ENCODE peak calls at places on chromosome 15, in eight cellular contexts. M, G, N, O, A, K, B and Y are unnamed samples. For H3K4me1, the result is how much of the 10 kb centered on the place peaks cover.

GRCh38 chr15:63195257-63196023 is 6.0 kb downstream of the RAB8B start:
- DNase-seq in M (no peak), G (no peak), N (peak), O (no peak), A (no peak), K (no peak), B (no peak), Y (no peak)

GRCh38 chr15:25088261-25088790 is 133.5 kb downstream of the SNRPN start:
- DNase-seq in M (no peak), G (no peak), N (no peak), O (no peak), A (no peak), K (no peak), B (no peak), Y (no peak)

GRCh38 chr15:82999905-83000671 is 11.4 kb downstream of the C15orf40 start:
- DNase-seq in M (no peak), G (no peak), N (peak), O (no peak), A (no peak), K (peak), B (no peak), Y (peak)

GRCh38 chr15:53880353-53880752 is 97.9 kb upstream of the UNC13C start:
- DNase-seq in M (no peak), G (no peak), N (peak), O (no peak), A (no peak), K (no peak), B (no peak), Y (no peak)

GRCh38 chr15:29821416-29822099 is 710 bp downstream of the TJP1 start:
- DNase-seq in M (peak), G (peak), N (peak), O (peak), A (peak), K (peak), B (no peak), Y (peak)

GRCh38 chr15:69834756-69835155 is 263.0 kb downstream of the TLE3 start:
- DNase-seq in M (no peak), G (no peak), N (no peak), O (no peak), A (no peak), K (no peak), B (no peak), Y (no peak)

GRCh38 chr15:94478763-94479162 is 247.4 kb downstream of the MCTP2 start:
- DNase-seq in M (no peak), G (no peak), N (no peak), O (no peak), A (no peak), K (no peak), B (no peak), Y (peak)

GRCh38 chr15:99110581-99111320 is 5.9 kb downstream of the SYNM start:
- DNase-seq in M (no peak), G (no peak), N (no peak), O (peak), A (no peak), K (no peak), B (no peak), Y (no peak)

GRCh38 chr15:29903785-29904464 is 81.7 kb upstream of the TJP1 start:
- DNase-seq in M (no peak), G (no peak), N (no peak), O (no peak), A (no peak), K (no peak), B (no peak), Y (no peak)

GRCh38 chr15:49154799-49155109 is 645 bp downstream of the COPS2 start:
- DNase-seq in M (no peak), G (no peak), N (no peak), O (no peak), A (no peak), K (no peak), B (no peak), Y (no peak)

GRCh38 chr15:99683000-99683670 is 50.1 kb downstream of the LYSMD4 start:
- DNase-seq in M (no peak), G (no peak), N (no peak), O (no peak), A (no peak), K (peak), B (no peak), Y (no peak)

GRCh38 chr15:63244399-63244798 is 33.0 kb upstream of the APH1B start:
- DNase-seq in M (no peak), G (no peak), N (no peak), O (no peak), A (no peak), K (peak), B (no peak), Y (no peak)

GRCh38 chr15:61660579-61660978 is 399.7 kb downstream of the VPS13C start:
- DNase-seq in M (no peak), G (no peak), N (no peak), O (no peak), A (no peak), K (no peak), B (no peak), Y (no peak)

GRCh38 chr15:71743861-71744382 is 66.4 kb upstream of the NR2E3 start:
- DNase-seq in M (peak), G (peak), N (peak), O (peak), A (no peak), K (peak), B (peak), Y (peak)

GRCh38 chr15:35071071-35071470 is 14.0 kb downstream of the NANOGP8 start:
- DNase-seq in M (no peak), G (no peak), N (no peak), O (no peak), A (no peak), K (no peak), B (no peak), Y (no peak)

GRCh38 chr15:92840149-92840548 is 60.0 kb upstream of the CHD2 start:
- DNase-seq in M (peak), G (no peak), N (peak), O (no peak), A (no peak), K (no peak), B (no peak), Y (no peak)

GRCh38 chr15:39079296-39079834 is 501.5 kb upstream of the THBS1 start:
- DNase-seq in M (no peak), G (no peak), N (no peak), O (no peak), A (no peak), K (no peak), B (no peak), Y (peak)

GRCh38 chr15:77030928-77031375 is 36.0 kb downstream of the PSTPIP1 start:
- DNase-seq in M (peak), G (no peak), N (no peak), O (peak), A (no peak), K (no peak), B (no peak), Y (no peak)

GRCh38 chr15:73822998-73823397 is 50.4 kb upstream of the TBC1D21 start:
- DNase-seq in M (no peak), G (no peak), N (peak), O (no peak), A (no peak), K (peak), B (no peak), Y (peak)

GRCh38 chr15:101827257-101827656 is 15.3 kb downstream of the OR4F15 start:
- DNase-seq in M (no peak), G (no peak), N (no peak), O (no peak), A (no peak), K (no peak), B (no peak), Y (no peak)

GRCh38 chr15:28929200-28929599 is 43.4 kb downstream of the APBA2 start:
- DNase-seq in M (no peak), G (no peak), N (no peak), O (peak), A (no peak), K (no peak), B (no peak), Y (no peak)

GRCh38 chr15:64216722-64217428 is 54.1 kb upstream of the PPIB start:
- DNase-seq in M (no peak), G (no peak), N (peak), O (no peak), A (no peak), K (no peak), B (no peak), Y (no peak)

GRCh38 chr15:45641374-45641778 is 6.5 kb downstream of the SQOR start:
- DNase-seq in M (peak), G (no peak), N (no peak), O (no peak), A (no peak), K (no peak), B (no peak), Y (no peak)

GRCh38 chr15:75644376-75644775 is 3.3 kb upstream of the SNX33 start:
- DNase-seq in M (no peak), G (no peak), N (no peak), O (no peak), A (no peak), K (no peak), B (no peak), Y (no peak)

GRCh38 chr15:77496710-77497107 is 76.0 kb downstream of the HMG20A start:
- DNase-seq in M (peak), G (peak), N (peak), O (peak), A (peak), K (peak), B (peak), Y (peak)

GRCh38 chr15:90482124-90483011 is 47.4 kb upstream of the CRTC3 start:
- DNase-seq in M (peak), G (no peak), N (peak), O (no peak), A (no peak), K (peak), B (no peak), Y (peak)

GRCh38 chr15:48720646-48721045 is 75.1 kb upstream of the FBN1 start:
- DNase-seq in M (no peak), G (no peak), N (no peak), O (no peak), A (no peak), K (no peak), B (no peak), Y (no peak)

GRCh38 chr15:72229076-72229946 is 1.7 kb downstream of the PKM start:
- DNase-seq in M (no peak), G (no peak), N (no peak), O (peak), A (no peak), K (peak), B (peak), Y (peak)

GRCh38 chr15:85541744-85542143 is 161.3 kb downstream of the AKAP13 start:
- DNase-seq in M (no peak), G (no peak), N (no peak), O (no peak), A (no peak), K (no peak), B (no peak), Y (no peak)

GRCh38 chr15:96334705-96335428 is 4.4 kb downstream of the NR2F2 start:
- DNase-seq in M (no peak), G (no peak), N (no peak), O (no peak), A (no peak), K (peak), B (no peak), Y (peak)

GRCh38 chr15:23860290-23860751 is 173.2 kb upstream of the NDN start:
- DNase-seq in M (no peak), G (no peak), N (no peak), O (no peak), A (no peak), K (no peak), B (no peak), Y (no peak)

GRCh38 chr15:57079446-57079845 is 161.0 kb downstream of the TCF12 start:
- DNase-seq in M (no peak), G (no peak), N (no peak), O (no peak), A (no peak), K (peak), B (no peak), Y (no peak)

GRCh38 chr15:40511093-40511471 is 40.3 kb downstream of the CHST14 start:
- DNase-seq in M (no peak), G (no peak), N (no peak), O (no peak), A (no peak), K (no peak), B (no peak), Y (no peak)
- H3K4me3 ChIP-seq in M (peak), G (peak), N (peak), O (peak), A (peak), K (peak), B (peak), Y (peak)

GRCh38 chr15:60375255-60375809 is 22.5 kb downstream of the ANXA2 start:
- DNase-seq in M (no peak), G (no peak), N (no peak), O (no peak), A (no peak), K (no peak), B (no peak), Y (no peak)
- H3K4me1 ChIP-seq in M (half or more), G (half or more), N (half or more), O (under half), A (half or more), K (half or more), B (under half), Y (half or more)

DNA sequence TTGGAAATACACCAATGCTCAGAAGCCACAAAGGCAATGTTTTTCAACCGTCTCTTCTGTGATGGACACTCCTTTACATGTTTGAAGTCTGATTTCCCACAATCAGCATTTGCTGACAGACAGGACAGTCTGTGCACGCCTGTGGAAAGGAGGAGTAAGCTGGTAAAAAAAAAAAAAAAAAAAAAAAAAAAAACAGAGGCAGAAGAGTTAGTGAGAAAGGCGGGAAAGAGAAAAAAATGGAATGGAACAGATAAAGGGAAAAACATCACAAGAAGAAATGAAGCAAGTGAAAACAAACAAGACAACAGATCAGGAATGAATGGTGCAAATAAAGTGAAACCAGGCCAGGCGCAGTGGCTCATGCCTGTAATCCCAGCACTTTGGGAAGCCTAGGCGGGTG is 35.0 kb downstream of the PRTG start:
- DNase-seq in M (no peak), G (no peak), N (no peak), O (no peak), A (no peak), K (no peak), B (no peak), Y (peak)
- H3K4me3 ChIP-seq in M (no peak), G (no peak), N (no peak), O (no peak), A (no peak), K (no peak), B (no peak), Y (no peak)

DNA sequence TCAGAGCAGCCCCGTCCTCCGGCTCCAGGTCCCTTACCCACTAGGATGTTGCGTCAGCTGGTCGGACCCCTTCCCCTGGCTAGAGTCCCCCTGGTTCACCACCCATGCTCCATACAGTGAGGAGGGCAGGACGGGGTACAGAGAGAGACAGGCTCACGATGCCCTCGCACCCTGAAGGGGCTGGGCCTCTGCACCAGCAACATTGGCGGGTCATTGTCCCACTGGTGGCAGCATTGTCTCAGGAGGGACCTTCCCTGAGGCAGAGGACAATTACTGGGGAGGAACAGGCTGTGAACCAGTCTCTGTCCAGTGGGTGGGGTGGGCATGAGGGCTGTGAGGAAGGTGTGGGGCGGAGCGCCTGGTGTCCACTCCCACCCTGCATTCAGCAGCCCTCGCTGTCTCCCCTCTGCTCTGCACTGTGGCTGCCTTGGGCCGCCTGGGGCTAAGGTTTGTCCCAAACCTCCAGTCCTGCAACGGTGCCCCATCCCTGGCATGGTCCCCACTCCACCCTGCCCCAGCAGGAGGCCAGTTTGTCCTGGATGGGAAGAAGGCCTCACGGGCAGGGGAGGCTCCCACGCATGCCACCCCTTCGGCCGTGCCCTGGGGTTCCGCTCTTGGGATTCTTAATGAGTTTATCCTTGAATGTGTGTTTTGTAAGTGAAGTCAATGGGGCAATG is 48.0 kb upstream of the KLF13 start:
- DNase-seq in M (peak), G (no peak), N (no peak), O (peak), A (no peak), K (no peak), B (no peak), Y (no peak)
- H3K4me1 ChIP-seq in M (under half), G (under half), N (under half), O (under half), A (under half), K (under half), B (under half), Y (under half)

DNA sequence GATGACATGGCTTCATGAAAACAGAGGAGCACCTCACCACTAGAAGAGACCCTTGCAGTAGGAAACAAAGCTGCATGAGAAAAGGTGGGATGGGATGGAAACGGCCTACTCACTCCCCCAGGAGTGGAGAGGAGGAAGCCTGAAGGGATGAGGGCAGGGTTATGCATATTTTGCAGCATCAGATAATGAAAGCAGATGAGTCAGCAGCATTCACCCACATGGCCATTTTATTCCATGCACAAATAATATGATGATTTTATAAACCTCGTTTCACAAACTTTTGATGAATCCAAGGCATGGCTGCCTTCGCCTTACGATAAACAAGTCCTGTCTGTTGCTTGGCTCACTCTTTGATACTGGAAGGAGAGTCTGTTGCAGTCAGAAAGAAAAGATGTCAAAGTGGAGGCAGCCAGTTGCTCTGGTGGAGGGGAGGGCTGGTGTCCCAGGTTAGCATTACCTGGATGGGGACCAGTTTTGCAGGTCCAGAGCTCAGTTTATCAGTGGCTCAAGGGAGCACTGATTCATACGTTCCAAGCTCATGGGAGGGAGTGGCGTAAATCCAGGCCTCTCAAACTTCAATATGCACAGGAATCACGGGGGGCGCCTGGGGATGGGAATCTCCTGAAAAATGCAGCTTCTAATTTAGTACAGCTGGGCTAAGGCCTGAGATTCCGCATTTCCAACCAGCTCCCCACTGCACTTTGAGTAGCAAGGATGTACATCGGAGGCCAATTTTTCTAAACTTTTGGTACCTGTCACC is 9.2 kb upstream of the EHD4 start:
- DNase-seq in M (peak), G (no peak), N (no peak), O (no peak), A (no peak), K (no peak), B (no peak), Y (no peak)
- H3K4me3 ChIP-seq in M (no peak), G (no peak), N (no peak), O (no peak), A (no peak), K (no peak), B (no peak), Y (no peak)

GRCh38 chr15:100727291-100727851 is 125.0 kb downstream of the ASB7 start:
- DNase-seq in M (no peak), G (no peak), N (no peak), O (no peak), A (no peak), K (no peak), B (no peak), Y (no peak)

GRCh38 chr15:100730129-100730528 is 127.7 kb downstream of the ASB7 start:
- DNase-seq in M (no peak), G (no peak), N (no peak), O (no peak), A (no peak), K (no peak), B (no peak), Y (no peak)

GRCh38 chr15:100729461-100729860 is 127.1 kb downstream of the ASB7 start:
- DNase-seq in M (no peak), G (no peak), N (no peak), O (no peak), A (no peak), K (no peak), B (no peak), Y (no peak)

GRCh38 chr15:100726426-100727190 is 124.2 kb downstream of the ASB7 start:
- DNase-seq in M (no peak), G (no peak), N (no peak), O (no peak), A (no peak), K (no peak), B (no peak), Y (no peak)

DNA sequence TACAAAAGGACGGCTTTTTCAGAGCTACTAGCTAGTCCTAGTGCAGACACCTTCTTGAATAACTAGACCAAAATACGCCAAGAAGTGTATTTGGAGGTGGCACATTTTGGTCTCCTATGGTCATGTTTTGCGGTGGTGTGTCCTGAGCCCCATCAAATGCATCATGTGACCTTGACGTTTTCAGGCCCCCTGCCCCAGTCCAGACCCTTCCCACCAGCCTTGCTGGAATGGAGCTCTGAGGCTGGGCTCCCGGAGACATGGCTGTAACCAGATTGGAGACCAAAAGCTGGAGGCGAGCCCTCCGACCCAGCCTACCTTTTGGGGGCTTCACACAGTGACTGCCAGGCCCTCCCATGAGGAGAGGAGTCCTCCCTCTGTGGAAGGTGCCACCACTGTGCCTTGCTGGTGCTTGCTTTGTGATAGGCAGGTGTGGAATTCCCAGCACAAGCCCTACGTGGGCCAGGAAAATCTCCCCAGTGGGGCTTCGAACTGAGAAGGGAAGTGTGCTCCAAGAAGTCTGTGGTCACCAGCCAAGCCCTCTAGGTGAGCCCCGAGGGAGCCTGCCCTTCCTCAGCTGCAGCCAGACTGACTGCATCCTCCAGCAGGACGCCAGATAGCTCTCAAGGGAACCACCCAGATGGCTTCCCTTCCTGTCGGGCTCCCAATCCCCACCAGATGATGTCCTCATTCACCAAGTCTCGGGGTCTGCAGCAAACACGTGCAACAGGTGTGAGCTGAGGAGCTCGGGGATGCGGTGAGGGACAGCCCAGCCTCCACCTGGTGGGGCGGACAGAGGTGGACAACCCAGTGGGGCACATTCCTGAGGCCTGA is 126.2 kb downstream of the ASB7 start:
- DNase-seq in M (no peak), G (no peak), N (no peak), O (no peak), A (no peak), K (no peak), B (no peak), Y (peak)
- H3K4me1 ChIP-seq in M (under half), G (under half), N (under half), O (under half), A (under half), K (under half), B (under half), Y (under half)

GRCh38 chr15:66401130-66402021 is 14.7 kb downstream of the MAP2K1 start:
- DNase-seq in M (no peak), G (no peak), N (no peak), O (no peak), A (no peak), K (no peak), B (no peak), Y (no peak)
- H3K4me3 ChIP-seq in M (no peak), G (no peak), N (no peak), O (no peak), A (no peak), K (no peak), B (no peak), Y (no peak)